ENCODE peak calls at places on chromosomes 11 and 22, in five cellular contexts. One of them, this sample, is unnamed.

GRCh38 chr11:10926801-10927200 is 68.9 kb upstream of the ZBED5 start:
- DNase-seq in amygdala: no peak
- DNase-seq in non-pigmented ciliary epithelial cell: no peak
- DNase-seq in SHP77 treated with DMSO at 0.1 percent for 48 hours: no peak
- DNase-seq in A549: no peak
- DNase-seq in this sample: no peak

GRCh38 chr22:26842103-26842502 is 184.7 kb downstream of the MIAT start:
- DNase-seq in amygdala: no peak
- DNase-seq in non-pigmented ciliary epithelial cell: no peak
- DNase-seq in SHP77 treated with DMSO at 0.1 percent for 48 hours: no peak
- DNase-seq in A549: no peak
- DNase-seq in this sample: no peak

GRCh38 chr11:114304969-114305368 is 8.8 kb downstream of the NNMT start:
- DNase-seq in amygdala: no peak
- DNase-seq in non-pigmented ciliary epithelial cell: no peak
- DNase-seq in SHP77 treated with DMSO at 0.1 percent for 48 hours: no peak
- DNase-seq in A549: no peak
- DNase-seq in this sample: no peak

GRCh38 chr11:78690588-78690987 is 115.9 kb upstream of the NARS2 start:
- DNase-seq in amygdala: no peak
- DNase-seq in non-pigmented ciliary epithelial cell: no peak
- DNase-seq in SHP77 treated with DMSO at 0.1 percent for 48 hours: no peak
- DNase-seq in A549: no peak
- DNase-seq in this sample: no peak

GRCh38 chr22:29167032-29167911 is 38.4 kb upstream of the EMID1 start:
- DNase-seq in amygdala: no peak
- DNase-seq in non-pigmented ciliary epithelial cell: no peak
- DNase-seq in SHP77 treated with DMSO at 0.1 percent for 48 hours: no peak
- DNase-seq in A549: no peak
- DNase-seq in this sample: no peak

GRCh38 chr11:120302001-120302805 is 22.9 kb upstream of the TLCD5 start:
- DNase-seq in amygdala: no peak
- DNase-seq in non-pigmented ciliary epithelial cell: no peak
- DNase-seq in SHP77 treated with DMSO at 0.1 percent for 48 hours: no peak
- DNase-seq in A549: no peak
- DNase-seq in this sample: peak; percentile 96

GRCh38 chr11:40215605-40216004 is 1243.8 kb downstream of the LRRC4C start:
- DNase-seq in amygdala: no peak
- DNase-seq in non-pigmented ciliary epithelial cell: no peak
- DNase-seq in SHP77 treated with DMSO at 0.1 percent for 48 hours: no peak
- DNase-seq in A549: no peak
- DNase-seq in this sample: no peak

GRCh38 chr22:30026751-30027150 is 53.5 kb upstream of the HORMAD2 start:
- DNase-seq in amygdala: no peak
- DNase-seq in non-pigmented ciliary epithelial cell: no peak
- DNase-seq in SHP77 treated with DMSO at 0.1 percent for 48 hours: no peak
- DNase-seq in A549: no peak
- DNase-seq in this sample: no peak

GRCh38 chr22:50561401-50562074 is 1.2 kb downstream of the SYCE3 start:
- DNase-seq in amygdala: no peak
- DNase-seq in non-pigmented ciliary epithelial cell: no peak
- DNase-seq in SHP77 treated with DMSO at 0.1 percent for 48 hours: no peak
- DNase-seq in A549: no peak
- DNase-seq in this sample: no peak

GRCh38 chr11:21007297-21007696 is 337.9 kb downstream of the NELL1 start:
- DNase-seq in amygdala: no peak
- DNase-seq in non-pigmented ciliary epithelial cell: no peak
- DNase-seq in SHP77 treated with DMSO at 0.1 percent for 48 hours: no peak
- DNase-seq in A549: no peak
- DNase-seq in this sample: no peak

GRCh38 chr22:32548039-32548438 is 73.4 kb downstream of the FBXO7 start:
- DNase-seq in amygdala: no peak
- DNase-seq in non-pigmented ciliary epithelial cell: no peak
- DNase-seq in SHP77 treated with DMSO at 0.1 percent for 48 hours: no peak
- DNase-seq in A549: no peak
- DNase-seq in this sample: no peak

GRCh38 chr11:117989351-117990102 is 3.3 kb downstream of the IL10RA start:
- DNase-seq in amygdala: no peak
- DNase-seq in non-pigmented ciliary epithelial cell: no peak
- DNase-seq in SHP77 treated with DMSO at 0.1 percent for 48 hours: no peak
- DNase-seq in A549: no peak
- DNase-seq in this sample: no peak

GRCh38 chr11:38791346-38791961 is 2193.4 kb upstream of the RAG2 start:
- DNase-seq in amygdala: no peak
- DNase-seq in non-pigmented ciliary epithelial cell: peak; percentile 10
- DNase-seq in SHP77 treated with DMSO at 0.1 percent for 48 hours: peak; percentile 37
- DNase-seq in A549: peak; percentile 22
- DNase-seq in this sample: peak; percentile 42

GRCh38 chr22:20646906-20647305 is 127.0 kb upstream of the SERPIND1 start:
- DNase-seq in amygdala: no peak
- DNase-seq in non-pigmented ciliary epithelial cell: no peak
- DNase-seq in SHP77 treated with DMSO at 0.1 percent for 48 hours: no peak
- DNase-seq in A549: no peak
- DNase-seq in this sample: no peak

GRCh38 chr11:72040497-72041363 is 39.6 kb downstream of the NUMA1 start:
- DNase-seq in amygdala: peak; percentile 73
- DNase-seq in non-pigmented ciliary epithelial cell: peak; percentile 59
- DNase-seq in SHP77 treated with DMSO at 0.1 percent for 48 hours: peak; percentile 93
- DNase-seq in A549: peak; percentile 90
- DNase-seq in this sample: peak; percentile 97

GRCh38 chr22:32430352-32430751 is 18.3 kb upstream of the RTCB start:
- DNase-seq in amygdala: no peak
- DNase-seq in non-pigmented ciliary epithelial cell: no peak
- DNase-seq in SHP77 treated with DMSO at 0.1 percent for 48 hours: no peak
- DNase-seq in A549: no peak
- DNase-seq in this sample: no peak

GRCh38 chr11:48099916-48100446 is 116.6 kb upstream of the OR4B1 start:
- DNase-seq in amygdala: no peak
- DNase-seq in non-pigmented ciliary epithelial cell: no peak
- DNase-seq in SHP77 treated with DMSO at 0.1 percent for 48 hours: no peak
- DNase-seq in A549: no peak
- DNase-seq in this sample: no peak

GRCh38 chr22:19879996-19880785 is 25.5 kb upstream of the GNB1L start:
- DNase-seq in amygdala: no peak
- DNase-seq in non-pigmented ciliary epithelial cell: no peak
- DNase-seq in SHP77 treated with DMSO at 0.1 percent for 48 hours: no peak
- DNase-seq in A549: no peak
- DNase-seq in this sample: no peak

GRCh38 chr22:50719814-50720300 is 18.1 kb upstream of the ACR start:
- DNase-seq in amygdala: no peak
- DNase-seq in non-pigmented ciliary epithelial cell: no peak
- DNase-seq in SHP77 treated with DMSO at 0.1 percent for 48 hours: no peak
- DNase-seq in A549: no peak
- DNase-seq in this sample: no peak

GRCh38 chr11:68409748-68410344 is 50.7 kb upstream of the PPP6R3 start:
- DNase-seq in amygdala: no peak
- DNase-seq in non-pigmented ciliary epithelial cell: no peak
- DNase-seq in SHP77 treated with DMSO at 0.1 percent for 48 hours: no peak
- DNase-seq in A549: no peak
- DNase-seq in this sample: no peak

GRCh38 chr11:129976371-129976770 is 26.3 kb downstream of the PRDM10 start:
- DNase-seq in amygdala: no peak
- DNase-seq in non-pigmented ciliary epithelial cell: no peak
- DNase-seq in SHP77 treated with DMSO at 0.1 percent for 48 hours: no peak
- DNase-seq in A549: no peak
- DNase-seq in this sample: no peak

GRCh38 chr22:39282642-39283311 is 36.6 kb downstream of the RPL3 start:
- DNase-seq in amygdala: no peak
- DNase-seq in non-pigmented ciliary epithelial cell: no peak
- DNase-seq in SHP77 treated with DMSO at 0.1 percent for 48 hours: no peak
- DNase-seq in A549: no peak
- DNase-seq in this sample: no peak

GRCh38 chr11:117498791-117499190 is 171.1 kb downstream of the CEP164 start:
- DNase-seq in amygdala: no peak
- DNase-seq in non-pigmented ciliary epithelial cell: no peak
- DNase-seq in SHP77 treated with DMSO at 0.1 percent for 48 hours: peak; percentile 63
- DNase-seq in A549: no peak
- DNase-seq in this sample: no peak

This sample was measured in prostate gland.